ENCODE peak calls at places on chromosomes 2 and 18, in eight cellular contexts. One of them, this sample, is unnamed.

GRCh38 chr2:26925100-26925791 is 45.2 kb upstream of the MAPRE3 start:
- DNase-seq in IMR-90: no peak
- DNase-seq in tibial nerve: no peak
- DNase-seq in OCI-LY7: no peak
- DNase-seq in activated CD4-positive, alpha-beta T cell treated with anti-CD3 and anti-CD28 coated beads for 36 hours: no peak
- DNase-seq in stimulated activated CD8-positive, alpha-beta memory T cell treated with anti-CD3 and anti-CD28 coated beads, Interleukin-4, amount 100 ng/mL, for 48 hours: no peak
- DNase-seq in naive thymus-derived CD8-positive, alpha-beta T cell: no peak
- DNase-seq in activated CD4-positive, CD25-positive, alpha-beta regulatory T cell treated with anti-CD3 and anti-CD28 coated beads, Interleukin-2, amount 50 U/mL, for 72 hours: no peak
- DNase-seq in this sample: no peak

GRCh38 chr2:8058652-8059051 is 623.2 kb upstream of the ID2 start:
- DNase-seq in IMR-90: no peak
- DNase-seq in tibial nerve: no peak
- DNase-seq in OCI-LY7: peak
- DNase-seq in activated CD4-positive, alpha-beta T cell treated with anti-CD3 and anti-CD28 coated beads for 36 hours: no peak
- DNase-seq in stimulated activated CD8-positive, alpha-beta memory T cell treated with anti-CD3 and anti-CD28 coated beads, Interleukin-4, amount 100 ng/mL, for 48 hours: no peak
- DNase-seq in naive thymus-derived CD8-positive, alpha-beta T cell: no peak
- DNase-seq in activated CD4-positive, CD25-positive, alpha-beta regulatory T cell treated with anti-CD3 and anti-CD28 coated beads, Interleukin-2, amount 50 U/mL, for 72 hours: no peak
- DNase-seq in this sample: no peak

GRCh38 chr2:207530160-207531023 is 630 bp downstream of the CREB1 start:
- DNase-seq in IMR-90: no peak
- DNase-seq in tibial nerve: no peak
- DNase-seq in OCI-LY7: peak
- DNase-seq in activated CD4-positive, alpha-beta T cell treated with anti-CD3 and anti-CD28 coated beads for 36 hours: peak
- DNase-seq in stimulated activated CD8-positive, alpha-beta memory T cell treated with anti-CD3 and anti-CD28 coated beads, Interleukin-4, amount 100 ng/mL, for 48 hours: peak
- DNase-seq in naive thymus-derived CD8-positive, alpha-beta T cell: peak
- DNase-seq in activated CD4-positive, CD25-positive, alpha-beta regulatory T cell treated with anti-CD3 and anti-CD28 coated beads, Interleukin-2, amount 50 U/mL, for 72 hours: peak
- DNase-seq in this sample: peak

GRCh38 chr18:8718401-8718913 is 13.1 kb downstream of the MTCL1 start:
- DNase-seq in IMR-90: no peak
- DNase-seq in tibial nerve: no peak
- DNase-seq in OCI-LY7: no peak
- DNase-seq in activated CD4-positive, alpha-beta T cell treated with anti-CD3 and anti-CD28 coated beads for 36 hours: no peak
- DNase-seq in stimulated activated CD8-positive, alpha-beta memory T cell treated with anti-CD3 and anti-CD28 coated beads, Interleukin-4, amount 100 ng/mL, for 48 hours: no peak
- DNase-seq in naive thymus-derived CD8-positive, alpha-beta T cell: no peak
- DNase-seq in activated CD4-positive, CD25-positive, alpha-beta regulatory T cell treated with anti-CD3 and anti-CD28 coated beads, Interleukin-2, amount 50 U/mL, for 72 hours: no peak
- DNase-seq in this sample: no peak

GRCh38 chr2:120863661-120864320 is 128.1 kb downstream of the GLI2 start:
- DNase-seq in IMR-90: peak
- DNase-seq in tibial nerve: no peak
- DNase-seq in OCI-LY7: no peak
- DNase-seq in activated CD4-positive, alpha-beta T cell treated with anti-CD3 and anti-CD28 coated beads for 36 hours: no peak
- DNase-seq in stimulated activated CD8-positive, alpha-beta memory T cell treated with anti-CD3 and anti-CD28 coated beads, Interleukin-4, amount 100 ng/mL, for 48 hours: no peak
- DNase-seq in naive thymus-derived CD8-positive, alpha-beta T cell: no peak
- DNase-seq in activated CD4-positive, CD25-positive, alpha-beta regulatory T cell treated with anti-CD3 and anti-CD28 coated beads, Interleukin-2, amount 50 U/mL, for 72 hours: no peak
- DNase-seq in this sample: no peak

GRCh38 chr2:161420406-161421025 is 4.4 kb downstream of the TBR1 start:
- DNase-seq in IMR-90: no peak
- DNase-seq in tibial nerve: no peak
- DNase-seq in OCI-LY7: no peak
- DNase-seq in activated CD4-positive, alpha-beta T cell treated with anti-CD3 and anti-CD28 coated beads for 36 hours: no peak
- DNase-seq in stimulated activated CD8-positive, alpha-beta memory T cell treated with anti-CD3 and anti-CD28 coated beads, Interleukin-4, amount 100 ng/mL, for 48 hours: no peak
- DNase-seq in naive thymus-derived CD8-positive, alpha-beta T cell: no peak
- DNase-seq in activated CD4-positive, CD25-positive, alpha-beta regulatory T cell treated with anti-CD3 and anti-CD28 coated beads, Interleukin-2, amount 50 U/mL, for 72 hours: no peak
- DNase-seq in this sample: no peak

GRCh38 chr2:238135601-238136150 is 2.8 kb upstream of the KLHL30 start:
- DNase-seq in IMR-90: no peak
- DNase-seq in tibial nerve: no peak
- DNase-seq in OCI-LY7: no peak
- DNase-seq in activated CD4-positive, alpha-beta T cell treated with anti-CD3 and anti-CD28 coated beads for 36 hours: no peak
- DNase-seq in stimulated activated CD8-positive, alpha-beta memory T cell treated with anti-CD3 and anti-CD28 coated beads, Interleukin-4, amount 100 ng/mL, for 48 hours: no peak
- DNase-seq in naive thymus-derived CD8-positive, alpha-beta T cell: no peak
- DNase-seq in activated CD4-positive, CD25-positive, alpha-beta regulatory T cell treated with anti-CD3 and anti-CD28 coated beads, Interleukin-2, amount 50 U/mL, for 72 hours: no peak
- DNase-seq in this sample: no peak

GRCh38 chr2:179460530-179460929 is 195.9 kb upstream of the SESTD1 start:
- DNase-seq in IMR-90: peak
- DNase-seq in tibial nerve: no peak
- DNase-seq in OCI-LY7: no peak
- DNase-seq in activated CD4-positive, alpha-beta T cell treated with anti-CD3 and anti-CD28 coated beads for 36 hours: peak
- DNase-seq in stimulated activated CD8-positive, alpha-beta memory T cell treated with anti-CD3 and anti-CD28 coated beads, Interleukin-4, amount 100 ng/mL, for 48 hours: peak
- DNase-seq in naive thymus-derived CD8-positive, alpha-beta T cell: no peak
- DNase-seq in activated CD4-positive, CD25-positive, alpha-beta regulatory T cell treated with anti-CD3 and anti-CD28 coated beads, Interleukin-2, amount 50 U/mL, for 72 hours: no peak
- DNase-seq in this sample: no peak

GRCh38 chr2:24231461-24231881 is 56.6 kb downstream of the FAM228A start:
- DNase-seq in IMR-90: peak
- DNase-seq in tibial nerve: no peak
- DNase-seq in OCI-LY7: no peak
- DNase-seq in activated CD4-positive, alpha-beta T cell treated with anti-CD3 and anti-CD28 coated beads for 36 hours: no peak
- DNase-seq in stimulated activated CD8-positive, alpha-beta memory T cell treated with anti-CD3 and anti-CD28 coated beads, Interleukin-4, amount 100 ng/mL, for 48 hours: no peak
- DNase-seq in naive thymus-derived CD8-positive, alpha-beta T cell: no peak
- DNase-seq in activated CD4-positive, CD25-positive, alpha-beta regulatory T cell treated with anti-CD3 and anti-CD28 coated beads, Interleukin-2, amount 50 U/mL, for 72 hours: no peak
- DNase-seq in this sample: no peak

GRCh38 chr2:218831378-218831990 is at the start of gene PRKAG3:
- DNase-seq in IMR-90: no peak
- DNase-seq in tibial nerve: no peak
- DNase-seq in OCI-LY7: no peak
- DNase-seq in activated CD4-positive, alpha-beta T cell treated with anti-CD3 and anti-CD28 coated beads for 36 hours: no peak
- DNase-seq in stimulated activated CD8-positive, alpha-beta memory T cell treated with anti-CD3 and anti-CD28 coated beads, Interleukin-4, amount 100 ng/mL, for 48 hours: no peak
- DNase-seq in naive thymus-derived CD8-positive, alpha-beta T cell: no peak
- DNase-seq in activated CD4-positive, CD25-positive, alpha-beta regulatory T cell treated with anti-CD3 and anti-CD28 coated beads, Interleukin-2, amount 50 U/mL, for 72 hours: no peak
- DNase-seq in this sample: no peak

GRCh38 chr2:238242731-238243495 is 3.1 kb upstream of the HES6 start:
- DNase-seq in IMR-90: no peak
- DNase-seq in tibial nerve: no peak
- DNase-seq in OCI-LY7: no peak
- DNase-seq in activated CD4-positive, alpha-beta T cell treated with anti-CD3 and anti-CD28 coated beads for 36 hours: no peak
- DNase-seq in stimulated activated CD8-positive, alpha-beta memory T cell treated with anti-CD3 and anti-CD28 coated beads, Interleukin-4, amount 100 ng/mL, for 48 hours: no peak
- DNase-seq in naive thymus-derived CD8-positive, alpha-beta T cell: no peak
- DNase-seq in activated CD4-positive, CD25-positive, alpha-beta regulatory T cell treated with anti-CD3 and anti-CD28 coated beads, Interleukin-2, amount 50 U/mL, for 72 hours: no peak
- DNase-seq in this sample: no peak